ENCODE peak calls at places on chromosomes 5 and 9, in four cellular contexts. One of them, this sample, is unnamed.

GRCh38 chr9:562330-562729 is 279.2 kb upstream of the DMRT1 start:
- DNase-seq in hypothalamus: no peak
- DNase-seq in GM03348: no peak
- DNase-seq in GM06990: no peak
- DNase-seq in this sample: no peak

GRCh38 chr5:180328296-180329137 is 24.6 kb downstream of the GFPT2 start:
- DNase-seq in hypothalamus: peak; percentile 20
- DNase-seq in GM03348: peak; percentile 71
- DNase-seq in GM06990: peak; percentile 50
- DNase-seq in this sample: peak; percentile 31

GRCh38 chr9:77839459-77840140 is 191.5 kb upstream of the GNA14 start:
- DNase-seq in GM03348: peak; percentile 56
- DNase-seq in hypothalamus: no peak
- DNase-seq in GM06990: no peak
- DNase-seq in this sample: peak; percentile 29

GRCh38 chr5:127492854-127493738 is 24.3 kb upstream of the PRRC1 start:
- DNase-seq in GM03348: peak; percentile 40
- DNase-seq in hypothalamus: no peak
- DNase-seq in GM06990: peak; percentile 41
- DNase-seq in this sample: peak; percentile 17

GRCh38 chr5:151742870-151743294 is 15.5 kb downstream of the ATOX1 start:
- DNase-seq in GM03348: peak; percentile 69
- DNase-seq in GM06990: no peak
- DNase-seq in hypothalamus: no peak
- DNase-seq in this sample: peak; percentile 71

GRCh38 chr5:141560141-141560540 is 58.7 kb downstream of the DIAPH1 start:
- DNase-seq in GM03348: no peak
- DNase-seq in hypothalamus: no peak
- DNase-seq in GM06990: no peak
- DNase-seq in this sample: no peak

GRCh38 chr5:93929146-93929545 is 187.7 kb upstream of the POU5F2 start:
- DNase-seq in GM03348: peak; percentile 20
- DNase-seq in GM06990: no peak
- DNase-seq in hypothalamus: no peak
- DNase-seq in this sample: peak; percentile 8

GRCh38 chr5:81949479-81949878 is 22.3 kb upstream of the ATG10 start:
- DNase-seq in GM03348: no peak
- DNase-seq in GM06990: no peak
- DNase-seq in hypothalamus: no peak
- DNase-seq in this sample: no peak